ENCODE peak calls at places on chromosomes 7 and 10, in eight cellular contexts. S is naive thymus-derived CD4-positive, alpha-beta T cell; F is right lobe of liver; H is CD4-positive, alpha-beta T cell; W is AG09319; P is stimulated activated CD4-positive, alpha-beta T cell treated with anti-CD3 and anti-CD28 coated beads, Interleukin-2, amount 100 ng/mL, for 48 hours; B is NCI-H1105 treated with DMSO at 0.1 percent for 48 hours; C is AG04450. L is an unnamed sample.

GRCh38 chr7:24905996-24906770 is 73.8 kb downstream of the OSBPL3 start:
- DNase-seq in W (no peak), C (no peak), S (no peak), H (no peak), B (no peak), F (no peak), P (no peak), L (no peak)

GRCh38 chr10:93216341-93216985 is 142.8 kb downstream of the CYP26A1 start:
- DNase-seq in S (no peak), W (no peak), F (no peak), B (no peak), P (no peak), C (no peak), H (no peak), L (no peak)

GRCh38 chr10:62306663-62307062 is 38.0 kb upstream of the RTKN2 start:
- DNase-seq in H (peak), S (peak), C (no peak), F (no peak), B (no peak), P (peak), W (no peak), L (no peak)

GRCh38 chr10:117457071-117457810 is 82.0 kb upstream of the PDZD8 start:
- DNase-seq in W (no peak), F (no peak), P (no peak), S (no peak), C (no peak), B (no peak), H (no peak), L (no peak)

GRCh38 chr7:26620352-26620751 is 244.0 kb downstream of the SKAP2 start:
- DNase-seq in B (no peak), W (no peak), P (no peak), H (no peak), C (no peak), S (no peak), F (no peak), L (no peak)

GRCh38 chr7:149280661-149281507 is 18.9 kb downstream of the ZNF783 start:
- DNase-seq in P (no peak), H (no peak), S (no peak), C (no peak), W (no peak), F (no peak), B (no peak), L (no peak)

GRCh38 chr10:49689882-49690510 is 10.5 kb downstream of the C10orf53 start:
- DNase-seq in F (no peak), C (no peak), B (no peak), W (no peak), H (no peak), S (no peak), P (no peak), L (no peak)

GRCh38 chr7:88226886-88227516 is 7.2 kb upstream of the SRI start:
- DNase-seq in C (peak), F (peak), H (no peak), P (no peak), B (no peak), S (no peak), W (no peak), L (no peak)

GRCh38 chr7:92916751-92917369 is 80.5 kb upstream of the CDK6 start:
- DNase-seq in S (no peak), P (no peak), W (no peak), F (no peak), C (no peak), H (no peak), B (peak), L (no peak)

GRCh38 chr7:1872191-1873069 is 202.4 kb downstream of the ELFN1 start:
- DNase-seq in C (no peak), P (no peak), S (no peak), H (no peak), W (no peak), B (no peak), F (peak), L (no peak)

GRCh38 chr10:70433581-70434280 is 7.8 kb downstream of the NODAL start:
- DNase-seq in F (no peak), C (no peak), W (no peak), P (no peak), H (no peak), B (no peak), S (no peak), L (no peak)

GRCh38 chr10:44697096-44697495 is 214.0 kb upstream of the TMEM72 start:
- DNase-seq in C (no peak), H (no peak), B (no peak), S (no peak), W (no peak), P (no peak), F (no peak), L (no peak)

GRCh38 chr7:47149208-47149864 is 432.6 kb downstream of the TNS3 start:
- DNase-seq in W (no peak), S (no peak), C (no peak), H (no peak), B (no peak), P (no peak), F (no peak), L (no peak)

GRCh38 chr10:96719850-96720421 is 378 bp downstream of the PIK3AP1 start:
- DNase-seq in H (peak), B (no peak), W (no peak), P (peak), C (no peak), S (peak), F (peak), L (no peak)

GRCh38 chr7:151775547-151776443 is 101.1 kb downstream of the PRKAG2 start:
- DNase-seq in S (no peak), C (no peak), F (no peak), B (no peak), P (no peak), H (no peak), W (no peak), L (no peak)

GRCh38 chr10:127414024-127414423 is 135.1 kb upstream of the NPS start:
- DNase-seq in H (no peak), C (no peak), P (no peak), B (no peak), S (no peak), F (no peak), W (no peak), L (no peak)

GRCh38 chr7:28126047-28127041 is 54.3 kb downstream of the JAZF1 start:
- DNase-seq in B (no peak), W (no peak), S (no peak), F (no peak), P (no peak), H (no peak), C (no peak), L (no peak)

GRCh38 chr10:100192350-100192749 is 6.5 kb upstream of the ERLIN1 start:
- DNase-seq in H (no peak), B (no peak), P (no peak), F (no peak), S (no peak), W (no peak), C (no peak), L (no peak)

GRCh38 chr7:151900591-151901312 is 23.8 kb upstream of the PRKAG2 start:
- DNase-seq in C (no peak), H (no peak), W (no peak), F (no peak), B (no peak), S (no peak), P (no peak), L (no peak)

GRCh38 chr7:96996111-96996936 is 9.0 kb upstream of the DLX6 start:
- DNase-seq in S (no peak), C (no peak), P (no peak), W (no peak), H (no peak), F (no peak), B (no peak), L (no peak)

GRCh38 chr10:68598978-68599753 is 39.0 kb downstream of the TET1 start:
- DNase-seq in W (no peak), P (no peak), B (peak), C (peak), H (no peak), S (no peak), F (no peak), L (no peak)

GRCh38 chr7:84237533-84238173 is 43.1 kb upstream of the SEMA3A start:
- DNase-seq in W (peak), F (no peak), P (no peak), B (no peak), C (peak), S (no peak), H (no peak), L (no peak)

GRCh38 chr7:130277763-130278643 is 11.3 kb downstream of the CPA2 start:
- DNase-seq in W (peak), C (no peak), B (peak), P (no peak), S (no peak), F (peak), H (no peak), L (peak)

GRCh38 chr7:149625947-149626392 is 128.4 kb upstream of the ZNF746 start:
- DNase-seq in F (no peak), P (no peak), W (no peak), S (no peak), C (no peak), H (no peak), B (no peak), L (no peak)

GRCh38 chr10:92691591-92692084 is 1.9 kb downstream of the HHEX start:
- DNase-seq in S (peak), H (no peak), P (no peak), W (no peak), F (peak), B (no peak), C (no peak), L (no peak)

GRCh38 chr7:24721378-24722030 is 35.8 kb downstream of the GSDME start:
- DNase-seq in W (no peak), S (no peak), F (no peak), B (no peak), H (no peak), C (no peak), P (no peak), L (no peak)